ENCODE peak calls at places on chromosomes 6 and 20, in six cellular contexts. J is GM18507, A is AG08395, Y is Peyer's patch, R is epithelial cell of esophagus, F is omental fat pad. N is an unnamed sample.

GRCh38 chr6:144757299-144757698 is 472.2 kb downstream of the UTRN start:
- DNase-seq in F (no peak), R (peak; percentile 24), Y (no peak), J (no peak), A (no peak), N (no peak)

GRCh38 chr6:30071081-30071818 is 4.3 kb downstream of the PPP1R11 start:
- DNase-seq in Y (no peak), J (no peak), R (no peak), F (no peak), A (peak; percentile 24), N (no peak)

GRCh38 chr6:158521759-158522158 is 38.1 kb upstream of the TMEM181 start:
- DNase-seq in R (no peak), Y (no peak), F (no peak), A (no peak), J (no peak), N (no peak)

GRCh38 chr6:107982511-107982910 is 24.5 kb upstream of the SEC63 start:
- DNase-seq in J (no peak), Y (no peak), F (no peak), R (no peak), A (no peak), N (no peak)

GRCh38 chr6:126077810-126078791 is 91.8 kb downstream of the TRMT11 start:
- DNase-seq in Y (no peak), J (no peak), A (peak; percentile 47), R (no peak), F (no peak), N (no peak)

GRCh38 chr6:169539176-169539897 is 162.5 kb downstream of the WDR27 start:
- DNase-seq in J (no peak), R (no peak), Y (no peak), F (no peak), A (no peak), N (no peak)

GRCh38 chr6:31968791-31969711 is 2.9 kb downstream of the DXO start:
- DNase-seq in A (no peak), J (no peak), Y (no peak), F (no peak), R (no peak), N (no peak)

GRCh38 chr20:46192376-46192944 is 74.3 kb downstream of the CD40 start:
- DNase-seq in Y (no peak), J (no peak), F (no peak), A (no peak), R (no peak), N (no peak)

GRCh38 chr6:23179994-23180393 is 610.6 kb downstream of the HDGFL1 start:
- DNase-seq in F (no peak), A (no peak), R (no peak), Y (no peak), J (no peak), N (no peak)

GRCh38 chr20:1321654-1321939 is 7.3 kb downstream of the SDCBP2 start:
- DNase-seq in J (no peak), Y (no peak), F (no peak), A (no peak), R (no peak), N (no peak)

GRCh38 chr6:99416892-99417767 is 8.0 kb downstream of the PNISR start:
- DNase-seq in F (no peak), J (no peak), A (no peak), R (no peak), Y (no peak), N (no peak)

N was measured in trophoblast cell.